ENCODE peak calls at places on chromosome 20, in six cellular contexts. One of them, this sample, is unnamed.

GRCh38 chr20:24985802-24986201 is 6.7 kb downstream of the APMAP start:
- DNase-seq in osteoblast: no peak
- DNase-seq in pancreas: no peak
- DNase-seq in mesendoderm: no peak
- DNase-seq in foreskin keratinocyte: no peak
- DNase-seq in CD8-positive, alpha-beta T cell: no peak
- DNase-seq in this sample: no peak

GRCh38 chr20:3788685-3789155 is 2.2 kb upstream of the CENPB start:
- DNase-seq in pancreas: no peak
- DNase-seq in CD8-positive, alpha-beta T cell: no peak
- DNase-seq in foreskin keratinocyte: no peak
- DNase-seq in mesendoderm: no peak
- DNase-seq in osteoblast: no peak
- DNase-seq in this sample: no peak

GRCh38 chr20:4781637-4782349 is 60.1 kb downstream of the PRND start:
- DNase-seq in osteoblast: no peak
- DNase-seq in pancreas: no peak
- DNase-seq in CD8-positive, alpha-beta T cell: no peak
- DNase-seq in foreskin keratinocyte: no peak
- DNase-seq in mesendoderm: no peak
- DNase-seq in this sample: no peak

GRCh38 chr20:35179292-35180212 is 7.7 kb downstream of the PROCR start:
- DNase-seq in mesendoderm: no peak
- DNase-seq in foreskin keratinocyte: no peak
- DNase-seq in pancreas: no peak
- DNase-seq in CD8-positive, alpha-beta T cell: no peak
- DNase-seq in osteoblast: peak; percentile 18
- DNase-seq in this sample: no peak

GRCh38 chr20:37886851-37887297 is 16.1 kb upstream of the VSTM2L start:
- DNase-seq in CD8-positive, alpha-beta T cell: no peak
- DNase-seq in pancreas: no peak
- DNase-seq in foreskin keratinocyte: no peak
- DNase-seq in osteoblast: peak; percentile 89
- DNase-seq in mesendoderm: no peak
- DNase-seq in this sample: no peak

GRCh38 chr20:20362774-20363435 is 5.0 kb upstream of the INSM1 start:
- DNase-seq in foreskin keratinocyte: no peak
- DNase-seq in CD8-positive, alpha-beta T cell: no peak
- DNase-seq in pancreas: no peak
- DNase-seq in mesendoderm: peak; percentile 81
- DNase-seq in osteoblast: no peak
- DNase-seq in this sample: no peak

GRCh38 chr20:3980260-3981131 is 34.9 kb downstream of the RNF24 start:
- DNase-seq in CD8-positive, alpha-beta T cell: peak; percentile 10
- DNase-seq in foreskin keratinocyte: no peak
- DNase-seq in osteoblast: peak; percentile 64
- DNase-seq in pancreas: no peak
- DNase-seq in mesendoderm: peak; percentile 31
- DNase-seq in this sample: no peak

GRCh38 chr20:4154958-4155411 is 139.6 kb upstream of the RNF24 start:
- DNase-seq in foreskin keratinocyte: no peak
- DNase-seq in osteoblast: peak; percentile 41
- DNase-seq in mesendoderm: no peak
- DNase-seq in pancreas: peak; percentile 15
- DNase-seq in CD8-positive, alpha-beta T cell: no peak
- DNase-seq in this sample: no peak

GRCh38 chr20:59207742-59208357 is 44.2 kb downstream of the ZNF831 start:
- DNase-seq in CD8-positive, alpha-beta T cell: peak; percentile 73
- DNase-seq in osteoblast: no peak
- DNase-seq in mesendoderm: peak; percentile 93
- DNase-seq in foreskin keratinocyte: no peak
- DNase-seq in pancreas: no peak
- DNase-seq in this sample: peak; percentile 71

GRCh38 chr20:45323731-45324130 is 15.6 kb upstream of the MATN4 start:
- DNase-seq in mesendoderm: no peak
- DNase-seq in foreskin keratinocyte: no peak
- DNase-seq in CD8-positive, alpha-beta T cell: no peak
- DNase-seq in pancreas: no peak
- DNase-seq in osteoblast: peak; percentile 69
- DNase-seq in this sample: no peak

GRCh38 chr20:37295001-37295400 is 5.5 kb downstream of the MANBAL start:
- DNase-seq in foreskin keratinocyte: peak; percentile 99
- DNase-seq in CD8-positive, alpha-beta T cell: no peak
- DNase-seq in mesendoderm: peak; percentile 91
- DNase-seq in pancreas: no peak
- DNase-seq in osteoblast: peak; percentile 96
- DNase-seq in this sample: no peak

GRCh38 chr20:19947611-19948264 is 69.4 kb upstream of the NAA20 start:
- DNase-seq in foreskin keratinocyte: no peak
- DNase-seq in mesendoderm: peak; percentile 75
- DNase-seq in osteoblast: no peak
- DNase-seq in pancreas: peak; percentile 81
- DNase-seq in CD8-positive, alpha-beta T cell: no peak
- DNase-seq in this sample: no peak

DNA sequence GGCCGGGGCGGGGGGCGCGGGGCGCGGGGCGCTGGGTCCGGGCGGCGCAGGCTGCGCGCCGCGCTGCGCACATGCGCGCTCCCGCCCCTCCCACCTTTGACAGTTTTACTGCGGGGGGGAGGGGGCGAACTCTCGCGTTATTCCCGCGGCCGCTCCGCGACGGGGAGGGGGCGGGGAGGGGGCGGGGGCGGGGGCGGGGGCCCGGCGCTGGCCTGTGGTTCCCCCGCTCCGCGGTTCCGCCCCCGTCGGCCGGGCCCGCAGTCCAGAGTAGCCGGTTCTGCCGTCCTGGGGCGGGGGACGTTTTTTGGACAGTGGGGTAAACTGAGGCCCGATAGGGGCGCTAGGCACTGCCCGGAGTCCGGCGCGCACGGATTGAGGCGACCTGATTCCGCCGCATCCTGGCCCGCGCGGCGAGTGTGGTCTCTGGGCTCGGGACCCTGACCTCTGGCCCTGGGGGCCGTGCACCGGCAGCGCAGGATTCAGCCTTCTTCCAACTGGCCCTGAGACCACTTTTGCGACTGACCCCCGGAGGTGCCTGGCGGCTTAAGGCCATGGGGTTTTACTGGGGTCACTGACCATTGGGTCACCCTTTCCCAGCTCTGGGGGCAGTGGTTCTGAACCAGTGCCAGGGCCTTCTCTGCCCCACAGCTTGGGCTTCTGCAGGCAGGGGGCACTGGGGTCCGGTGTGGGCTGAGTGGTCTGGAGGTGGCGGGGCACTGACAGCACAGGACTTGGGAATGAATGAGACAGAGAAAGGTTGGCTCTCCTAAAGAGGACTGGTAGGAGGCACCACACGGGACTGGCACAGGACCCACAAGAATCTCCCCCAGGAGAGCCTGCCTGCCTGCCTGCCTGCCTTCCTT is at the start of gene ZNF512B:
- DNase-seq in osteoblast: peak; percentile 99
- DNase-seq in foreskin keratinocyte: no peak
- DNase-seq in mesendoderm: peak; percentile 72
- DNase-seq in pancreas: peak; percentile 85
- DNase-seq in CD8-positive, alpha-beta T cell: peak; percentile 47
- DNase-seq in this sample: peak; percentile 48
- H3K27ac ChIP-seq in osteoblast: peak within 1 kb of the TSS; percentile 32
- H3K27ac ChIP-seq in foreskin keratinocyte: no peak within 1 kb of the TSS
- H3K27ac ChIP-seq in mesendoderm: no peak within 1 kb of the TSS
- H3K27ac ChIP-seq in pancreas: no peak within 1 kb of the TSS
- H3K27ac ChIP-seq in CD8-positive, alpha-beta T cell: peak within 1 kb of the TSS; percentile 59
- H3K27ac ChIP-seq in this sample: peak within 1 kb of the TSS; percentile 38

DNA sequence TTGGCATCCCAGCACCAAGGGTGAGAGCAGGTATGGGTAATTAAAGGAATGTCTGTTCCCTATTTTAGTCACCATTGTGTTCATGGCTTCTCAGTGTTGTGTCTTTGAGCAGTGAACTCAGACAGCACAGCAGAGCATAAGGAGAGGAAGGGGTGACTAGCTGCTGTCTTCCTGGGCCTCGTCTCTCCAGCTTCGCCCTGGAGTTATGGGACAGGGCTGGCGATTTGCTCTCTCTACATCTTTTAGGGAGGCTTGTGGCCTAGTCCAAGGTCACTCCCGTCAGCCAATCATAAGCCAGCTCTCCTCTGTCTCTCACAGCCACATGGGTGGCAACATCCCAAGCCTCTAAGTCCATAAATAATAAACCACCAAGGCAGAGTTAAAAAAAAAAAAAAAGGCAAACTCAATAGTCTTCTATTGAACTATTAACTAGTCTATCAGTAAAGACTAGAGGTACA is 7.3 kb downstream of the CST3 start:
- DNase-seq in CD8-positive, alpha-beta T cell: no peak
- DNase-seq in foreskin keratinocyte: no peak
- DNase-seq in osteoblast: no peak
- DNase-seq in mesendoderm: no peak
- DNase-seq in pancreas: no peak
- DNase-seq in this sample: no peak
- H3K4me1 ChIP-seq in CD8-positive, alpha-beta T cell: no peaks in the 10 kb centered on the region
- H3K4me1 ChIP-seq in foreskin keratinocyte: peaks cover 9% of the 10 kb centered on the region
- H3K4me1 ChIP-seq in osteoblast: peaks cover 16% of the 10 kb centered on the region
- H3K4me1 ChIP-seq in mesendoderm: peaks cover 2% of the 10 kb centered on the region
- H3K4me1 ChIP-seq in pancreas: no peaks in the 10 kb centered on the region
- H3K4me1 ChIP-seq in this sample: no peaks in the 10 kb centered on the region

DNA sequence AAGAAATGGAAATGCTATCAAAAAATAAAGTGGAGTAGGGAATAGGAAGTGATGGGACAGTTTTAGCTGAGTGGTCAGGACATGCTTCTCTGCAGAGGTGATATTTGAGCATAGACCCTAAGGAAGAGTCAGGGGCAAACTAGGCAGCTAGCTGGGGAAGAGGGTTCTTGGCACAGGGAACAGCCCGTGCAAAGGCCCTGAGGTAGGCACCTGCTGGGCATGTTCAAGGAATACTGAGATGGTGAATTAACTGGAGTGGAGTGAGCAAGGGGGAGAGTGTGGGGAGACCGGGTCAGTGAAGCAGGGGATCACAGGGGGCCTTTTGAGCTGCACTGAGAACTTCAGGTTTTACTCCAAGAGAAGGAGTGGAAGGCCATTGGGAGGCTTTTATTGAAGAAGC is 7.5 kb upstream of the SIRPA start:
- DNase-seq in foreskin keratinocyte: no peak
- DNase-seq in mesendoderm: no peak
- DNase-seq in pancreas: no peak
- DNase-seq in CD8-positive, alpha-beta T cell: no peak
- DNase-seq in osteoblast: no peak
- DNase-seq in this sample: no peak
- H3K27ac ChIP-seq in foreskin keratinocyte: no peak overlapping the region
- H3K27ac ChIP-seq in mesendoderm: no peak overlapping the region
- H3K27ac ChIP-seq in pancreas: no peak overlapping the region
- H3K27ac ChIP-seq in CD8-positive, alpha-beta T cell: no peak overlapping the region
- H3K27ac ChIP-seq in osteoblast: no peak overlapping the region
- H3K27ac ChIP-seq in this sample: no peak overlapping the region

GRCh38 chr20:537983-538382 is 5.6 kb downstream of the CSNK2A1 start:
- DNase-seq in osteoblast: no peak
- DNase-seq in foreskin keratinocyte: no peak
- DNase-seq in mesendoderm: no peak
- DNase-seq in pancreas: no peak
- DNase-seq in CD8-positive, alpha-beta T cell: no peak
- DNase-seq in this sample: no peak

GRCh38 chr20:539236-539635 is 4.4 kb downstream of the CSNK2A1 start:
- DNase-seq in mesendoderm: peak; percentile 61
- DNase-seq in CD8-positive, alpha-beta T cell: no peak
- DNase-seq in pancreas: no peak
- DNase-seq in osteoblast: no peak
- DNase-seq in foreskin keratinocyte: no peak
- DNase-seq in this sample: no peak

GRCh38 chr20:542777-543368 is 717 bp downstream of the CSNK2A1 start:
- DNase-seq in osteoblast: no peak
- DNase-seq in mesendoderm: peak; percentile 27
- DNase-seq in foreskin keratinocyte: no peak
- DNase-seq in pancreas: peak; percentile 55
- DNase-seq in CD8-positive, alpha-beta T cell: peak; percentile 4
- DNase-seq in this sample: no peak

GRCh38 chr20:539848-540247 is 3.7 kb downstream of the CSNK2A1 start:
- DNase-seq in pancreas: no peak
- DNase-seq in mesendoderm: peak; percentile 54
- DNase-seq in foreskin keratinocyte: no peak
- DNase-seq in CD8-positive, alpha-beta T cell: no peak
- DNase-seq in osteoblast: no peak
- DNase-seq in this sample: no peak

DNA sequence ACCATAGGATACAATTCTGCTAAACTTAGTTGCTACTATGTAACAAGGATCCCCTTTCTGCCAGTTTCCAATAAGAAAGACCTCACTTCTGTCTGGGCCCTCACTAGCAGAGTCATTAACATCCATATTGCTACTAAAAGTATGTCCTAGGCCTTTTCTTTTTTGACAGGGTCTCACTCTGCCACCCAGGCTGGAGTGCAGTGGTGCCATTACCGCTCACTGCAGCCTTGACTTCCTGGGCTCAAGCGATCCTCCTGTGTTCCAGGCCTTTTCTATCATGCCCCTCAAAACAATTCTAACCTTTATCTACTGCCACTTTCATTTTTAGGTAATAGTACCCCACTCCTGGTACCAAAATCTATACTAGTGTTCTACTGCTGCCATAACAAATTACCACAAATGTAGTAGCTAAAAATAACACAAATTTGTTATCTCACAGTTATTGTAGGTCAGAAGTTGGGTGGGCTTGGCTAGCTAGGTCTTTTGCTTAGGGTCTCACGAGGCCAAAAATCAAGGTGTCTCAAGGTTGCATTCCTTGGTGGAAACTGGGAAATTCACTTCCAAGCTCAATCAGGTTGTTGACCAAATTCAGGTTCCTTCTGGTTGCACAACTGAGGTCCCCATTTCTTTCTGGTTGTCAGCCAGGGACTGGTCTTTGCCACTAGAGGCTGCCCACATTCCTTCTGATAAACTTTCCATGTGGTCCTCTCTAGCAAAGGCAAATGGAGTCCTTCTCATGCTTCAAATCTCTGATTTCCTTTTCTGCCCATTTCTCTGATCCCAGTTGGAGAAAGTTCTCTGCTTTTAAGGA is 3.0 kb downstream of the CSNK2A1 start:
- DNase-seq in pancreas: no peak
- DNase-seq in foreskin keratinocyte: no peak
- DNase-seq in CD8-positive, alpha-beta T cell: no peak
- DNase-seq in osteoblast: no peak
- DNase-seq in mesendoderm: peak; percentile 51
- DNase-seq in this sample: no peak
- H3K4me1 ChIP-seq in pancreas: peaks cover 34% of the 10 kb centered on the region
- H3K4me1 ChIP-seq in foreskin keratinocyte: peaks cover 20% of the 10 kb centered on the region
- H3K4me1 ChIP-seq in CD8-positive, alpha-beta T cell: peaks cover 56% of the 10 kb centered on the region
- H3K4me1 ChIP-seq in osteoblast: peaks cover 39% of the 10 kb centered on the region
- H3K4me1 ChIP-seq in mesendoderm: peaks cover 4% of the 10 kb centered on the region
- H3K4me1 ChIP-seq in this sample: peaks cover 67% of the 10 kb centered on the region